ENCODE peak calls at places on chromosome 19, in six cellular contexts. B is ovary, J is tibial nerve, E is fibroblast of lung, O is colonic mucosa, W is transverse colon. N is an unnamed sample.
A peak's percentile ranks its signal among the peaks of the same experiment; 100 is the strongest.

GRCh38 chr19:13155472-13156284 is 5.5 kb downstream of the IER2 start:
- DNase-seq in W (peak; percentile 88), B (peak; percentile 84), E (peak; percentile 79), O (peak; percentile 86), J (peak; percentile 67), N (peak; percentile 30)

GRCh38 chr19:6753178-6754031 is 13.8 kb downstream of the SH2D3A start:
- DNase-seq in O (peak; percentile 94), B (peak; percentile 88), E (peak; percentile 59), J (peak; percentile 72), W (peak; percentile 95), N (peak; percentile 53)

GRCh38 chr19:51807111-51807701 is 12.2 kb downstream of the FPR3 start:
- DNase-seq in B (no peak), W (peak; percentile 29), J (no peak), O (no peak), E (no peak), N (no peak)

GRCh38 chr19:44512326-44513298 is 12.3 kb upstream of the ZNF180 start:
- DNase-seq in J (no peak), W (peak; percentile 14), O (peak; percentile 49), B (no peak), E (peak; percentile 35), N (peak; percentile 67)

GRCh38 chr19:15964231-15964630 is 15.4 kb downstream of the OR10H4 start:
- DNase-seq in J (no peak), O (no peak), B (no peak), E (no peak), W (no peak), N (no peak)

GRCh38 chr19:23392706-23393105 is 2.6 kb downstream of the ZNF91 start:
- DNase-seq in W (no peak), O (no peak), B (no peak), E (peak; percentile 35), J (no peak), N (no peak)

GRCh38 chr19:44722131-44723121 is 23.5 kb downstream of the CEACAM16 start:
- DNase-seq in O (no peak), W (no peak), B (no peak), J (no peak), E (no peak), N (no peak)

GRCh38 chr19:51467864-51468544 is 9.8 kb upstream of the SIGLEC8 start:
- DNase-seq in E (no peak), B (no peak), W (no peak), O (no peak), J (no peak), N (no peak)

GRCh38 chr19:50461066-50461875 is 15.0 kb upstream of the EMC10 start:
- DNase-seq in W (peak; percentile 73), O (peak; percentile 65), J (peak; percentile 48), E (peak; percentile 49), B (peak; percentile 49), N (peak; percentile 73)

GRCh38 chr19:54444737-54445136 is 4.3 kb upstream of the LENG8 start:
- DNase-seq in E (no peak), O (peak; percentile 84), J (no peak), W (peak; percentile 76), B (no peak), N (no peak)

GRCh38 chr19:15256708-15257331 is 24.6 kb upstream of the EPHX3 start:
- DNase-seq in B (no peak), J (no peak), W (no peak), E (no peak), O (no peak), N (no peak)

GRCh38 chr19:13561461-13561860 is 55.2 kb upstream of the CACNA1A start:
- DNase-seq in O (no peak), E (no peak), B (no peak), J (no peak), W (no peak), N (no peak)

GRCh38 chr19:58033741-58034475 is at the start of gene ZSCAN1:
- DNase-seq in W (peak; percentile 66), J (peak; percentile 38), B (peak; percentile 82), O (peak; percentile 78), E (peak; percentile 79), N (peak; percentile 98)

GRCh38 chr19:5130371-5131030 is 161.6 kb downstream of the KDM4B start:
- DNase-seq in B (no peak), E (no peak), O (no peak), J (no peak), W (peak; percentile 52), N (peak; percentile 36)

GRCh38 chr19:58009666-58010301 is 7.2 kb upstream of the ZNF606 start:
- DNase-seq in J (peak; percentile 61), B (peak; percentile 76), E (peak; percentile 81), W (peak; percentile 84), O (peak; percentile 92), N (peak; percentile 95)

GRCh38 chr19:7792286-7792685 is 29.2 kb downstream of the CLEC4M start:
- DNase-seq in E (no peak), J (no peak), W (no peak), B (no peak), O (no peak), N (no peak)

GRCh38 chr19:54459282-54460229 is 4.0 kb downstream of the LENG9 start:
- DNase-seq in J (no peak), B (peak; percentile 28), O (peak; percentile 18), W (no peak), E (no peak), N (no peak)

GRCh38 chr19:15640294-15640903 is at the start of gene CYP4F3:
- DNase-seq in E (no peak), O (peak; percentile 98), J (peak; percentile 46), W (peak; percentile 96), B (peak; percentile 36), N (no peak)

GRCh38 chr19:12933287-12934072 is at the start of gene FARSA:
- DNase-seq in W (peak; percentile 93), O (peak; percentile 95), B (peak; percentile 88), E (peak; percentile 88), J (peak; percentile 89), N (peak; percentile 91)

GRCh38 chr19:34215006-34215665 is 39.2 kb upstream of the GARRE1 start:
- DNase-seq in O (no peak), E (no peak), J (no peak), B (no peak), W (no peak), N (no peak)

GRCh38 chr19:14542721-14543328 is 13.4 kb downstream of the TECR start:
- DNase-seq in O (no peak), J (no peak), B (no peak), W (no peak), E (peak; percentile 32), N (no peak)

GRCh38 chr19:8827277-8827676 is 4.8 kb downstream of the ZNF558 start:
- DNase-seq in J (no peak), W (no peak), O (no peak), E (no peak), B (no peak), N (no peak)

GRCh38 chr19:5960005-5961001 is 17.6 kb downstream of the RANBP3 start:
- DNase-seq in J (no peak), O (no peak), E (no peak), B (no peak), W (no peak), N (no peak)

GRCh38 chr19:57389194-57389729 is 392 bp upstream of the ZNF548 start:
- DNase-seq in J (no peak), E (no peak), B (no peak), W (no peak), O (no peak), N (no peak)

DNA sequence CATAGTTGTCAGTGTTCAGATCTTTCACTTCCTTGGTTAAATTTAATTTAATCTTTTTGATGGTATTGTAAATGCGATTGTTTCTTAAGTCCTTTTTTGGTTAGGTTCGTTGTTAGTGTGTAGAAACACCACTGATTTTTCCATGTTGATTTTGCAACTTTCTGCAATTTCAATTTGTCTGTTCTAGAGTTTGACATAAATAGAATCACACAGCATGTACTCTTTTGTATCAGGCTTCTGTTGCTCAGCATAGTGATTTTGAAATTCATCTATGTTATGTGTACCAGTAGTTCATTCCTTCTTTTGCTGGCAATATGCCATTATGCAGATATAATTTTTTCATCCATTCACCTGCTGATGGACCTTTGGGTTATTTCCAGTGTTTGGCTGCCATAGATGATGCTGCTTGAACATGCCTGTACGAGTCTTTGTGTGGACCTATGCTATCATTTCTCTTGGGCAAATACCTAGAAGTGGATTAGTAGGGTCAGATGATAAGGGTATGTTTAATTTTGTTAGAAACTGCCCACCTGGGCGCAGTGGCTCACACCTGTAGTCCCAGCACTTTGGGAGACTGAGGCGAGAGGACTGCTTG is 33.1 kb downstream of the BICRA start:
- DNase-seq in E (no peak), O (no peak), W (no peak), J (no peak), B (no peak), N (no peak)
- H3K4me3 ChIP-seq in E (no peak overlapping the region), O (no peak overlapping the region), W (no peak overlapping the region), J (no peak overlapping the region), B (no peak overlapping the region), N (no peak overlapping the region)

GRCh38 chr19:18798384-18799352 is 7.6 kb upstream of the COMP start:
- DNase-seq in J (no peak), B (no peak), E (no peak), W (peak; percentile 42), O (peak; percentile 52), N (no peak)
- TF ChIP-seq CTCF in J (no peak), B (no peak), E (peak; percentile 13), W (no peak), O (no peak), N (no peak)

GRCh38 chr19:3837922-3838321 is 30.9 kb downstream of the ZFR2 start:
- DNase-seq in J (no peak), W (no peak), B (no peak), E (no peak), O (no peak), N (no peak)

GRCh38 chr19:3838661-3839060 is 30.2 kb downstream of the ZFR2 start:
- DNase-seq in W (no peak), E (no peak), J (no peak), B (no peak), O (no peak), N (no peak)

GRCh38 chr19:3844596-3844995 is 24.2 kb downstream of the ZFR2 start:
- DNase-seq in B (no peak), J (no peak), E (peak; percentile 80), W (no peak), O (no peak), N (no peak)

GRCh38 chr19:3840804-3841203 is 28.0 kb downstream of the ZFR2 start:
- DNase-seq in W (no peak), B (no peak), E (no peak), O (no peak), J (no peak), N (no peak)

GRCh38 chr19:3842948-3843347 is 25.9 kb downstream of the ZFR2 start:
- DNase-seq in J (no peak), E (no peak), B (no peak), O (no peak), W (no peak), N (no peak)
- H3K4me3 ChIP-seq in J (no peak overlapping the region), E (no peak overlapping the region), B (no peak overlapping the region), O (no peak overlapping the region), W (no peak overlapping the region), N (no peak overlapping the region)

GRCh38 chr19:18921593-18921992 is 2.1 kb downstream of the DDX49 start:
- DNase-seq in O (no peak), E (no peak), W (no peak), B (no peak), J (no peak), N (no peak)

GRCh38 chr19:18919895-18920204 is 335 bp downstream of the DDX49 start:
- DNase-seq in W (no peak), E (peak; percentile 13), O (no peak), J (no peak), B (no peak), N (no peak)

GRCh38 chr19:18920400-18920799 is 885 bp downstream of the DDX49 start:
- DNase-seq in B (no peak), J (no peak), E (no peak), O (no peak), W (no peak), N (no peak)

GRCh38 chr19:18922228-18922985 is 2.9 kb downstream of the DDX49 start:
- DNase-seq in J (no peak), O (no peak), W (no peak), B (no peak), E (no peak), N (no peak)

GRCh38 chr19:18919086-18919894 is at the start of the genes COPE and DDX49:
- DNase-seq in B (peak; percentile 97), J (peak; percentile 99), O (peak; percentile 98), E (peak; percentile 100), W (peak; percentile 97), N (peak; percentile 97)
- TF ChIP-seq CTCF in B (no peak), J (no peak), O (no peak), E (no peak), W (no peak), N (no peak)